ENCODE peak calls at places on chromosomes 12 and 14, in ten cellular contexts. C is cardiac fibroblast; P is stimulated activated CD4-positive, alpha-beta T cell treated with anti-CD3 and anti-CD28 coated beads, Interleukin-12 subunit alpha, Interleukin-12 subunit beta, amount 100 ng/mL, for 4 hours; E is posterior vena cava; V is NCI-H1092; Y is GM12892; O is stimulated activated CD8-positive, alpha-beta memory T cell treated with anti-CD3 and anti-CD28 coated beads, Interleukin-15, amount 100 ng/mL, for 1 hour; W is activated CD8-positive, alpha-beta memory T cell treated with anti-CD3 and anti-CD28 coated beads for 24 hours; I is RPMI8226; X is iris pigment epithelial cell. T is an unnamed sample.
A peak's percentile ranks its signal among the peaks of the same experiment; 100 is the strongest.

GRCh38 chr14:64444984-64445845 is 20.1 kb upstream of the AKAP5 start:
- DNase-seq in P (no peak), W (no peak), C (peak; percentile 88), I (no peak), E (peak; percentile 48), V (no peak), Y (peak; percentile 60), X (peak; percentile 94), O (peak; percentile 5), T (no peak)

GRCh38 chr14:71621276-71621675 is 311.0 kb upstream of the RGS6 start:
- DNase-seq in X (peak; percentile 59), W (no peak), V (no peak), C (peak; percentile 31), I (no peak), P (no peak), E (no peak), O (no peak), Y (no peak), T (no peak)

GRCh38 chr14:26402126-26402525 is 195.7 kb downstream of the NOVA1 start:
- DNase-seq in O (no peak), E (no peak), I (no peak), V (no peak), C (no peak), W (no peak), Y (no peak), P (no peak), X (no peak), T (no peak)

GRCh38 chr14:103558071-103558882 is 4.2 kb downstream of the BAG5 start:
- DNase-seq in I (no peak), Y (no peak), P (no peak), V (no peak), C (peak; percentile 81), W (no peak), X (peak; percentile 91), E (peak; percentile 80), O (no peak), T (no peak)

GRCh38 chr12:116353958-116354357 is 76.5 kb upstream of the MED13L start:
- DNase-seq in O (no peak), X (no peak), V (no peak), P (no peak), I (no peak), Y (no peak), E (no peak), C (no peak), W (no peak), T (no peak)

GRCh38 chr12:54429014-54429471 is 10.0 kb upstream of the ITGA5 start:
- DNase-seq in Y (no peak), E (peak; percentile 65), P (no peak), X (no peak), V (no peak), C (no peak), O (no peak), I (no peak), W (no peak), T (no peak)

GRCh38 chr14:65164068-65164824 is 61.9 kb upstream of the MAX start:
- DNase-seq in W (no peak), Y (no peak), C (peak; percentile 77), X (peak; percentile 42), E (no peak), O (peak; percentile 14), P (no peak), V (peak; percentile 50), I (peak; percentile 49), T (no peak)

GRCh38 chr14:88130057-88130432 is 125.1 kb downstream of the GPR65 start:
- DNase-seq in Y (no peak), W (no peak), P (no peak), O (no peak), V (no peak), E (no peak), C (no peak), I (no peak), X (no peak), T (no peak)

GRCh38 chr14:103058209-103059055 is 1.1 kb upstream of the CDC42BPB start:
- DNase-seq in P (no peak), I (no peak), E (peak; percentile 66), Y (no peak), W (no peak), O (no peak), X (no peak), C (peak; percentile 20), V (no peak), T (no peak)

GRCh38 chr14:77305696-77306095 is 15.0 kb downstream of the POMT2 start:
- DNase-seq in I (no peak), C (no peak), W (no peak), E (no peak), O (no peak), X (no peak), V (no peak), P (no peak), Y (no peak), T (no peak)

GRCh38 chr12:48029811-48030650 is 25.8 kb upstream of the COL2A1 start:
- DNase-seq in C (no peak), V (no peak), P (no peak), W (no peak), Y (no peak), I (no peak), O (no peak), E (no peak), X (no peak), T (no peak)

GRCh38 chr12:23350808-23351207 is 598.7 kb downstream of the SOX5 start:
- DNase-seq in I (no peak), E (no peak), W (no peak), Y (no peak), C (no peak), O (no peak), X (no peak), P (no peak), V (no peak), T (no peak)

GRCh38 chr12:24197517-24197916 is 248.0 kb upstream of the SOX5 start:
- DNase-seq in X (no peak), I (no peak), P (no peak), Y (no peak), E (no peak), W (no peak), V (no peak), O (no peak), C (no peak), T (no peak)